ENCODE peak calls at places on chromosomes 11 and 22, in six cellular contexts. D is iPS DF 6.9; K is effector CD8-positive, alpha-beta T cell; O is NCI-H446; E is substantia nigra; A is ovary. L is an unnamed sample.

GRCh38 chr11:84526250-84526649 is 1100.9 kb downstream of the DLG2 start:
- DNase-seq in O (no peak), D (no peak), A (no peak), E (no peak), K (no peak), L (no peak)

GRCh38 chr11:100562102-100562501 is 125.0 kb upstream of the ARHGAP42 start:
- DNase-seq in D (no peak), A (no peak), E (no peak), K (no peak), O (no peak), L (no peak)

GRCh38 chr11:33248416-33248957 is 8.7 kb upstream of the HIPK3 start:
- DNase-seq in D (no peak), E (no peak), A (no peak), K (no peak), O (no peak), L (no peak)

GRCh38 chr11:66008468-66009101 is 3.2 kb upstream of the CST6 start:
- DNase-seq in E (no peak), A (no peak), K (no peak), D (no peak), O (no peak), L (no peak)

GRCh38 chr11:112997829-112998228 is 36.6 kb downstream of the NCAM1 start:
- DNase-seq in K (no peak), O (no peak), E (no peak), A (no peak), D (no peak), L (no peak)

GRCh38 chr11:78784321-78785061 is 209.8 kb upstream of the NARS2 start:
- DNase-seq in D (no peak), O (no peak), K (no peak), A (no peak), E (no peak), L (no peak)

GRCh38 chr11:46202149-46202548 is 75.3 kb upstream of the CREB3L1 start:
- DNase-seq in K (no peak), A (no peak), O (no peak), E (no peak), D (peak), L (peak)

GRCh38 chr11:118872403-118872821 is 11.3 kb upstream of the CXCR5 start:
- DNase-seq in O (no peak), A (peak), K (no peak), D (no peak), E (no peak), L (no peak)

GRCh38 chr22:17472886-17473285 is 90.4 kb upstream of the SLC25A18 start:
- DNase-seq in E (no peak), O (no peak), D (no peak), A (no peak), K (no peak), L (no peak)

GRCh38 chr11:4821021-4821420 is at the start of gene OR51F2:
- DNase-seq in A (no peak), O (no peak), K (no peak), D (no peak), E (no peak), L (no peak)

GRCh38 chr11:39992550-39992949 is 1466.9 kb downstream of the LRRC4C start:
- DNase-seq in D (no peak), A (no peak), K (no peak), E (no peak), O (no peak), L (no peak)

GRCh38 chr22:48880749-48881148 is 946.9 kb downstream of the BRD1 start:
- DNase-seq in O (no peak), E (no peak), A (no peak), K (no peak), D (no peak), L (no peak)

GRCh38 chr22:38462960-38463784 is 4.7 kb upstream of the KDELR3 start:
- DNase-seq in O (no peak), K (no peak), E (no peak), D (no peak), A (no peak), L (no peak)

GRCh38 chr22:32237021-32237420 is 18.1 kb downstream of the SLC5A4 start:
- DNase-seq in E (no peak), K (no peak), A (no peak), O (no peak), D (no peak), L (no peak)

L was measured in NT2/D1.